ENCODE peak calls at places on chromosomes 13 and 19, in four cellular contexts. One of them, this sample, is unnamed.

GRCh38 chr19:8494158-8494557 is 8.3 kb downstream of the PRAM1 start:
- ATAC-seq in A549: no peak
- ATAC-seq in stimulated activated memory B cell treated with anti-CD40 and anti-IgM and Interleukin-4, amounts not matched to agents 10 μg/mL and 1 μg/mL and 100 μg/mL, for 72 hours: no peak
- ATAC-seq in HCT116: no peak
- ATAC-seq in this sample: no peak

GRCh38 chr13:31431722-31432137 is 232.0 kb downstream of the B3GLCT start:
- ATAC-seq in HCT116: peak; percentile 84
- ATAC-seq in A549: no peak
- ATAC-seq in stimulated activated memory B cell treated with anti-CD40 and anti-IgM and Interleukin-4, amounts not matched to agents 10 μg/mL and 1 μg/mL and 100 μg/mL, for 72 hours: no peak
- ATAC-seq in this sample: peak; percentile 32

GRCh38 chr13:73938375-73939070 is 195.7 kb downstream of the KLF12 start:
- ATAC-seq in A549: peak; percentile 83
- ATAC-seq in HCT116: peak; percentile 53
- ATAC-seq in stimulated activated memory B cell treated with anti-CD40 and anti-IgM and Interleukin-4, amounts not matched to agents 10 μg/mL and 1 μg/mL and 100 μg/mL, for 72 hours: no peak
- ATAC-seq in this sample: peak; percentile 54

GRCh38 chr19:32674153-32674958 is 624 bp downstream of the ANKRD27 start:
- ATAC-seq in A549: peak; percentile 26
- ATAC-seq in HCT116: no peak
- ATAC-seq in stimulated activated memory B cell treated with anti-CD40 and anti-IgM and Interleukin-4, amounts not matched to agents 10 μg/mL and 1 μg/mL and 100 μg/mL, for 72 hours: no peak
- ATAC-seq in this sample: peak; percentile 5

GRCh38 chr19:42850981-42851717 is 28.4 kb downstream of the PSG1 start:
- ATAC-seq in A549: peak; percentile 99
- ATAC-seq in stimulated activated memory B cell treated with anti-CD40 and anti-IgM and Interleukin-4, amounts not matched to agents 10 μg/mL and 1 μg/mL and 100 μg/mL, for 72 hours: no peak
- ATAC-seq in HCT116: peak; percentile 42
- ATAC-seq in this sample: peak; percentile 68

GRCh38 chr13:53126803-53127202 is 98.2 kb downstream of the OLFM4 start:
- ATAC-seq in A549: no peak
- ATAC-seq in HCT116: no peak
- ATAC-seq in stimulated activated memory B cell treated with anti-CD40 and anti-IgM and Interleukin-4, amounts not matched to agents 10 μg/mL and 1 μg/mL and 100 μg/mL, for 72 hours: no peak
- ATAC-seq in this sample: no peak

GRCh38 chr13:27980280-27980998 is 8.1 kb downstream of the URAD start:
- ATAC-seq in A549: no peak
- ATAC-seq in stimulated activated memory B cell treated with anti-CD40 and anti-IgM and Interleukin-4, amounts not matched to agents 10 μg/mL and 1 μg/mL and 100 μg/mL, for 72 hours: peak; percentile 36
- ATAC-seq in HCT116: no peak
- ATAC-seq in this sample: no peak

GRCh38 chr19:18300930-18301717 is 19.7 kb upstream of the JUND start:
- ATAC-seq in A549: peak; percentile 67
- ATAC-seq in HCT116: peak; percentile 56
- ATAC-seq in stimulated activated memory B cell treated with anti-CD40 and anti-IgM and Interleukin-4, amounts not matched to agents 10 μg/mL and 1 μg/mL and 100 μg/mL, for 72 hours: no peak
- ATAC-seq in this sample: peak; percentile 72

GRCh38 chr13:27977476-27978300 is 8.6 kb upstream of the CDX2 start:
- ATAC-seq in HCT116: no peak
- ATAC-seq in A549: peak; percentile 27
- ATAC-seq in stimulated activated memory B cell treated with anti-CD40 and anti-IgM and Interleukin-4, amounts not matched to agents 10 μg/mL and 1 μg/mL and 100 μg/mL, for 72 hours: no peak
- ATAC-seq in this sample: no peak

GRCh38 chr13:61094865-61095264 is 320.8 kb downstream of the PCDH20 start:
- ATAC-seq in stimulated activated memory B cell treated with anti-CD40 and anti-IgM and Interleukin-4, amounts not matched to agents 10 μg/mL and 1 μg/mL and 100 μg/mL, for 72 hours: no peak
- ATAC-seq in A549: no peak
- ATAC-seq in HCT116: no peak
- ATAC-seq in this sample: no peak

GRCh38 chr13:95237310-95237870 is 63.9 kb downstream of the ABCC4 start:
- ATAC-seq in A549: no peak
- ATAC-seq in stimulated activated memory B cell treated with anti-CD40 and anti-IgM and Interleukin-4, amounts not matched to agents 10 μg/mL and 1 μg/mL and 100 μg/mL, for 72 hours: no peak
- ATAC-seq in HCT116: no peak
- ATAC-seq in this sample: no peak

GRCh38 chr19:33260628-33261418 is 35.2 kb upstream of the SLC7A10 start:
- ATAC-seq in A549: no peak
- ATAC-seq in HCT116: no peak
- ATAC-seq in stimulated activated memory B cell treated with anti-CD40 and anti-IgM and Interleukin-4, amounts not matched to agents 10 μg/mL and 1 μg/mL and 100 μg/mL, for 72 hours: peak; percentile 25
- ATAC-seq in this sample: peak; percentile 14

GRCh38 chr19:10724573-10725071 is 6.7 kb downstream of the DNM2 start:
- ATAC-seq in A549: no peak
- ATAC-seq in HCT116: no peak
- ATAC-seq in stimulated activated memory B cell treated with anti-CD40 and anti-IgM and Interleukin-4, amounts not matched to agents 10 μg/mL and 1 μg/mL and 100 μg/mL, for 72 hours: no peak
- ATAC-seq in this sample: no peak

GRCh38 chr19:5914946-5915781 is 1.1 kb downstream of the CAPS start:
- ATAC-seq in stimulated activated memory B cell treated with anti-CD40 and anti-IgM and Interleukin-4, amounts not matched to agents 10 μg/mL and 1 μg/mL and 100 μg/mL, for 72 hours: no peak
- ATAC-seq in A549: no peak
- ATAC-seq in HCT116: peak; percentile 23
- ATAC-seq in this sample: peak; percentile 26

GRCh38 chr13:86765462-86765861 is 905.7 kb upstream of the SLITRK5 start:
- ATAC-seq in HCT116: no peak
- ATAC-seq in A549: no peak
- ATAC-seq in stimulated activated memory B cell treated with anti-CD40 and anti-IgM and Interleukin-4, amounts not matched to agents 10 μg/mL and 1 μg/mL and 100 μg/mL, for 72 hours: no peak
- ATAC-seq in this sample: no peak

GRCh38 chr19:30017172-30017571 is 75.1 kb downstream of the URI1 start:
- ATAC-seq in stimulated activated memory B cell treated with anti-CD40 and anti-IgM and Interleukin-4, amounts not matched to agents 10 μg/mL and 1 μg/mL and 100 μg/mL, for 72 hours: peak; percentile 88
- ATAC-seq in HCT116: no peak
- ATAC-seq in A549: no peak
- ATAC-seq in this sample: no peak

GRCh38 chr19:29287061-29287460 is 74.1 kb upstream of the UQCRFS1 start:
- ATAC-seq in stimulated activated memory B cell treated with anti-CD40 and anti-IgM and Interleukin-4, amounts not matched to agents 10 μg/mL and 1 μg/mL and 100 μg/mL, for 72 hours: no peak
- ATAC-seq in HCT116: no peak
- ATAC-seq in A549: no peak
- ATAC-seq in this sample: no peak

GRCh38 chr19:1062387-1063029 is 4.5 kb upstream of the ARHGAP45 start:
- ATAC-seq in HCT116: peak; percentile 16
- ATAC-seq in A549: no peak
- ATAC-seq in stimulated activated memory B cell treated with anti-CD40 and anti-IgM and Interleukin-4, amounts not matched to agents 10 μg/mL and 1 μg/mL and 100 μg/mL, for 72 hours: no peak
- ATAC-seq in this sample: no peak

GRCh38 chr19:38559428-38560401 is 58.0 kb downstream of the MAP4K1 start:
- ATAC-seq in A549: no peak
- ATAC-seq in HCT116: no peak
- ATAC-seq in stimulated activated memory B cell treated with anti-CD40 and anti-IgM and Interleukin-4, amounts not matched to agents 10 μg/mL and 1 μg/mL and 100 μg/mL, for 72 hours: peak; percentile 93
- ATAC-seq in this sample: peak; percentile 79

GRCh38 chr13:38905081-38905480 is 85.5 kb downstream of the STOML3 start:
- ATAC-seq in A549: no peak
- ATAC-seq in stimulated activated memory B cell treated with anti-CD40 and anti-IgM and Interleukin-4, amounts not matched to agents 10 μg/mL and 1 μg/mL and 100 μg/mL, for 72 hours: no peak
- ATAC-seq in HCT116: no peak
- ATAC-seq in this sample: peak; percentile 81

GRCh38 chr13:114065141-114065925 is 67.1 kb downstream of the RASA3 start:
- ATAC-seq in stimulated activated memory B cell treated with anti-CD40 and anti-IgM and Interleukin-4, amounts not matched to agents 10 μg/mL and 1 μg/mL and 100 μg/mL, for 72 hours: peak; percentile 77
- ATAC-seq in HCT116: peak; percentile 85
- ATAC-seq in A549: peak; percentile 89
- ATAC-seq in this sample: peak; percentile 87

GRCh38 chr13:99655351-99656091 is 154.2 kb downstream of the TM9SF2 start:
- ATAC-seq in A549: peak; percentile 86
- ATAC-seq in HCT116: peak; percentile 85
- ATAC-seq in stimulated activated memory B cell treated with anti-CD40 and anti-IgM and Interleukin-4, amounts not matched to agents 10 μg/mL and 1 μg/mL and 100 μg/mL, for 72 hours: no peak
- ATAC-seq in this sample: peak; percentile 93

GRCh38 chr13:74230984-74231443 is 96.8 kb upstream of the KLF12 start:
- ATAC-seq in HCT116: no peak
- ATAC-seq in stimulated activated memory B cell treated with anti-CD40 and anti-IgM and Interleukin-4, amounts not matched to agents 10 μg/mL and 1 μg/mL and 100 μg/mL, for 72 hours: no peak
- ATAC-seq in A549: no peak
- ATAC-seq in this sample: no peak

GRCh38 chr19:3115916-3116602 is 19.8 kb upstream of the GNA15 start:
- ATAC-seq in A549: peak; percentile 48
- ATAC-seq in HCT116: peak; percentile 37
- ATAC-seq in stimulated activated memory B cell treated with anti-CD40 and anti-IgM and Interleukin-4, amounts not matched to agents 10 μg/mL and 1 μg/mL and 100 μg/mL, for 72 hours: no peak
- ATAC-seq in this sample: no peak